ENCODE peak calls at places on chromosomes 12 and 14, in four cellular contexts. W is WERI-Rb-1, U is OCI-LY7, F is A549. B is an unnamed sample.
A peak's percentile ranks its signal among the peaks of the same experiment; 100 is the strongest.

GRCh38 chr14:78921856-78922255 is 751.7 kb downstream of the NRXN3 start:
- DNase-seq in F (no peak), W (no peak), U (no peak), B (no peak)

GRCh38 chr14:104294983-104295680 is 156.7 kb downstream of the KIF26A start:
- DNase-seq in U (no peak), W (peak; percentile 13), F (no peak), B (no peak)

GRCh38 chr14:64417042-64417770 is 29.1 kb downstream of the MTHFD1 start:
- DNase-seq in U (no peak), W (no peak), F (no peak), B (no peak)

GRCh38 chr12:90953956-90954421 is 987 bp downstream of the CCER1 start:
- DNase-seq in W (no peak), U (peak; percentile 38), F (no peak), B (no peak)

GRCh38 chr14:65832431-65833253 is 420.1 kb downstream of the FUT8 start:
- DNase-seq in W (no peak), F (peak; percentile 24), U (peak; percentile 16), B (no peak)

GRCh38 chr12:59637657-59638150 is 41.9 kb downstream of the SLC16A7 start:
- DNase-seq in W (no peak), U (no peak), F (no peak), B (no peak)

GRCh38 chr14:36661506-36662257 is at the start of gene PAX9:
- DNase-seq in U (peak; percentile 90), W (no peak), F (peak; percentile 88), B (peak; percentile 75)

GRCh38 chr14:21233457-21234076 is 35.7 kb downstream of the HNRNPC start:
- DNase-seq in U (peak; percentile 16), W (peak; percentile 28), F (no peak), B (no peak)

GRCh38 chr12:32118806-32119205 is 12.2 kb downstream of the BICD1 start:
- DNase-seq in W (no peak), U (no peak), F (no peak), B (no peak)

GRCh38 chr12:106223485-106224391 is 24.1 kb downstream of the CKAP4 start:
- DNase-seq in U (peak; percentile 69), W (peak; percentile 71), F (peak; percentile 90), B (no peak)

GRCh38 chr14:94480809-94481208 is 4.8 kb upstream of the SERPINA9 start:
- DNase-seq in U (no peak), W (no peak), F (no peak), B (no peak)

GRCh38 chr14:96260341-96260821 is 4.4 kb downstream of the BDKRB1 start:
- DNase-seq in W (no peak), F (no peak), U (no peak), B (no peak)

GRCh38 chr12:5083955-5084849 is 40.5 kb downstream of the KCNA5 start:
- DNase-seq in F (peak; percentile 63), U (peak; percentile 45), W (no peak), B (peak; percentile 22)

GRCh38 chr12:104858611-104859010 is 99.5 kb downstream of the SLC41A2 start:
- DNase-seq in F (no peak), W (no peak), U (no peak), B (no peak)

GRCh38 chr12:15863984-15864383 is 18.2 kb upstream of the STRAP start:
- DNase-seq in W (no peak), F (no peak), U (peak; percentile 4), B (no peak)

GRCh38 chr12:110920324-110920910 is at the start of gene MYL2:
- DNase-seq in U (no peak), W (no peak), F (no peak), B (no peak)

GRCh38 chr14:38950676-38951075 is 152.4 kb downstream of the SEC23A start:
- DNase-seq in W (no peak), U (no peak), F (no peak), B (no peak)

GRCh38 chr12:77120695-77121094 is 55.3 kb upstream of the E2F7 start:
- DNase-seq in U (no peak), F (no peak), W (no peak), B (no peak)
- H3K27ac ChIP-seq in U (no peak overlapping the region), F (no peak overlapping the region), W (no peak overlapping the region), B (peak overlapping the region; percentile 34)

GRCh38 chr14:76720382-76720813 is 40.9 kb upstream of the VASH1 start:
- DNase-seq in F (no peak), W (no peak), U (peak; percentile 61), B (no peak)

GRCh38 chr14:76717508-76717907 is 43.8 kb upstream of the VASH1 start:
- DNase-seq in U (no peak), W (no peak), F (no peak), B (no peak)

GRCh38 chr14:76716285-76716684 is 45.0 kb upstream of the VASH1 start:
- DNase-seq in U (no peak), F (no peak), W (no peak), B (no peak)

GRCh38 chr14:76719664-76720063 is 41.6 kb upstream of the VASH1 start:
- DNase-seq in F (no peak), U (no peak), W (no peak), B (no peak)

DNA sequence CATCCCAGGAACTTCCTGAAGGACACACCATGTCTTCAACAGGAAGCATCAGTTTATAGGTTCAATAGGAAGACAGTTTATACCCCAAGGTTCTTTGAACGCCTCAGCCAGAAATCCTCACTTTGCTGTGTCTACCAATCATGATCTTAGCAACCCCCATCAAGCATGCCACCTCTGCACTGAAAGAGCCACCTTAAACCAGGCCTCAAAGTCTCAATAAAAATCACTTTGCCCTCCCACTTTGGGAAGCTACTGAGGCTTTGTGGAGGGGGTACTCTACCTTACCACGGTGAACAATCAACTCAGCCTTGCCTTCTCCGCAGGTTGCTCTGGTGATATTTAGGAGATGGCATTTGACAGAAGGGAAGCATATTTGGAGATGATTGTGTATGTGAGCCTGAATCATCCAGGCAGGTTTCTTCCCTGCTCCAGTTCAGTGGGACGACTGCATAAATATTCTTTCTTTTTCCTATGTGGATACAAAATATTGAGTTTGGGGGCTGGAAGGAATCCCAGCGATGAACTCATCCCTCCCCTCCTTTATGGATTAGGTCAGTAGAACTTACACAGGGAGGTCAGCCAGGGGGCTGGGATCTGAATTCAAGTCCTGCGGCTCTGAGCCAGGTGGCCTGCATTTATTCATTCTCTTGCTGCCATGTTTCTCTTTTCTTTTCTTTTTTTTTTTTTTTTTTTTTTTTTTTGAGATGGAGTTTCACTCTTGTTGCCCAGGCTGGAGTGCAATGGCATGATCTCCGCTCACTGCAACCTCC is 42.8 kb upstream of the VASH1 start:
- DNase-seq in U (no peak), F (no peak), W (no peak), B (no peak)
- H3K27ac ChIP-seq in U (no peak overlapping the region), F (no peak overlapping the region), W (no peak overlapping the region), B (no peak overlapping the region)

GRCh38 chr14:61346221-61346620 is 24.8 kb downstream of the PRKCH start:
- DNase-seq in F (no peak), U (no peak), W (no peak), B (no peak)

GRCh38 chr14:61345144-61345482 is 23.7 kb downstream of the PRKCH start:
- DNase-seq in W (no peak), F (no peak), U (no peak), B (no peak)

GRCh38 chr14:61343471-61343870 is 22.1 kb downstream of the PRKCH start:
- DNase-seq in F (no peak), W (no peak), U (no peak), B (no peak)

GRCh38 chr14:61343991-61344405 is 22.6 kb downstream of the PRKCH start:
- DNase-seq in F (no peak), W (no peak), U (no peak), B (no peak)

DNA sequence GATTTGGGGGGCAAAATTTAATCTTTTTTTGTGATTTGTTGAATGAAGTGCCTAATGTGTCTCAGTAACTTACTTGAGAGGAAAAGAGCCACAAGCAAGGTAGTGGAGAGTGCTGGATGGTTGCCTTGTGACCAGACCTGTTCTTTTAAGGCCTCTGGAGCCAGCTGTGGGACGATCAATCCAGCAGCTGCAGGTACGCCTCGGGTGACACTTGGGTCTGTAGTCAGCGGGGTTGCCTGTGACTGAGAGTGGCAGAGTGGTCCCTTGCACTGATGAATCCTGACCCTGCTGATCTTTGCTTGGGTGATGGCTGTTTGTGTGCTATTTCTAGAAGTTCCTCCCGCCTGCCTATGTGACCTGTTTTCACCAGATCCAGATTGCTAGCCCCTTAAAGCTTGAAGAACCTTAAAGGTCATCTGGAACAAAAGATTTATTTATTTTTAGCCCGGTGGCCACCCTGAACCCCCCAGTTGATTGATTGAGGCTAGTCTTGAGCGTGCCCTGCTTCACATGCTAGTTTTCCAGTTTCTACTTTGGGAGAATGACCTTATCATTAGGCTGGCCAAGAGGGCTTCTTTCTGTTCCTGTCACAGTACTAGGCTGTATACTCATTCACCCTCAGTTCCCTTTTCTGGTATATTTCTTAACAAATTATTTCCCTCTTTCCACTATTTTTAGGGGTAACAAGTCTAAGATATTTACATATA is 23.2 kb downstream of the PRKCH start:
- DNase-seq in W (no peak), U (no peak), F (no peak), B (no peak)
- H3K27ac ChIP-seq in W (no peak overlapping the region), U (no peak overlapping the region), F (no peak overlapping the region), B (no peak overlapping the region)

GRCh38 chr14:93081875-93082570 is 33.7 kb downstream of the ITPK1 start:
- DNase-seq in U (no peak), F (no peak), W (no peak), B (no peak)
- H3K27ac ChIP-seq in U (no peak overlapping the region), F (no peak overlapping the region), W (peak overlapping the region; percentile 53), B (no peak overlapping the region)

DNA sequence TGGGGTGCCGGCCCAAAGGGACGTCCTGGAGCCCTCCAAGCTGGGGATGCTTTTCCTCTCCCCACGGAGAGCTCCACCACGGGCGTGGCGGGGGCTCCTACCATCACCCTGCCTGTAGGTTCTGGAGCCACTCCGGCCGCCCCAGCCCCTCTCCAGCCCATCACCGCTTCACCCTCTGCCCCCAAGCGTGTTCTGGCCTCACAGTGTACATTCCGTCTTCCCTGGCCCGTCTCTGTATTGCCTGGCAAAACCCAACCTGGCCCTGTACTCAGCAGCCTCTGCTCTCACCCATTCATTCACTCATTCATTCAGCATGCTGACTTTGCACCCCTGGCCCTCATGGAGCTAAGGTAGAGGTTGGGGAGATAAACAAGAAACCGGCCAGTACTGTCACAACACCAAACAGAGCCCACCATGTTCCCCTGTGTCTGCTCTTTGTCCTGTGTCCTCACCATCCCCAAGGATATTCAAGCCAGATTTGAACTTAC is 20.3 kb downstream of the SLC25A29 start:
- DNase-seq in F (no peak), W (no peak), U (no peak), B (no peak)
- H3K27ac ChIP-seq in F (peak overlapping the region; percentile 100), W (peak overlapping the region; percentile 95), U (no peak overlapping the region), B (no peak overlapping the region)

B was measured in PC-9.